ENCODE peak calls at places on chromosomes 2 and 18, in eight cellular contexts. One of them, this sample, is unnamed.

GRCh38 chr2:118089015-118089800 is 937 bp downstream of the INSIG2 start:
- DNase-seq in GM12865: peak
- DNase-seq in adrenal gland: peak
- DNase-seq in OCI-LY7: peak
- DNase-seq in WERI-Rb-1: no peak
- DNase-seq in fibroblast of the aortic adventitia: peak
- DNase-seq in dorsolateral prefrontal cortex: no peak
- DNase-seq in CD8-positive, alpha-beta T cell: no peak
- DNase-seq in this sample: peak

GRCh38 chr2:111186933-111187332 is 66.2 kb downstream of the BCL2L11 start:
- DNase-seq in GM12865: no peak
- DNase-seq in adrenal gland: no peak
- DNase-seq in OCI-LY7: no peak
- DNase-seq in WERI-Rb-1: no peak
- DNase-seq in fibroblast of the aortic adventitia: no peak
- DNase-seq in dorsolateral prefrontal cortex: no peak
- DNase-seq in CD8-positive, alpha-beta T cell: no peak
- DNase-seq in this sample: no peak

GRCh38 chr2:60553992-60554648 is 666 bp upstream of the BCL11A start:
- DNase-seq in GM12865: peak
- DNase-seq in adrenal gland: peak
- DNase-seq in OCI-LY7: peak
- DNase-seq in WERI-Rb-1: peak
- DNase-seq in fibroblast of the aortic adventitia: no peak
- DNase-seq in dorsolateral prefrontal cortex: no peak
- DNase-seq in CD8-positive, alpha-beta T cell: no peak
- DNase-seq in this sample: peak

GRCh38 chr2:118202707-118203303 is 114.5 kb downstream of the INSIG2 start:
- DNase-seq in GM12865: peak
- DNase-seq in adrenal gland: peak
- DNase-seq in OCI-LY7: peak
- DNase-seq in WERI-Rb-1: peak
- DNase-seq in fibroblast of the aortic adventitia: peak
- DNase-seq in dorsolateral prefrontal cortex: no peak
- DNase-seq in CD8-positive, alpha-beta T cell: peak
- DNase-seq in this sample: no peak

GRCh38 chr2:86382108-86382507 is 44.7 kb upstream of the REEP1 start:
- DNase-seq in GM12865: no peak
- DNase-seq in adrenal gland: no peak
- DNase-seq in OCI-LY7: no peak
- DNase-seq in WERI-Rb-1: no peak
- DNase-seq in fibroblast of the aortic adventitia: no peak
- DNase-seq in dorsolateral prefrontal cortex: no peak
- DNase-seq in CD8-positive, alpha-beta T cell: no peak
- DNase-seq in this sample: no peak

GRCh38 chr2:15757820-15758586 is 166.3 kb downstream of the DDX1 start:
- DNase-seq in GM12865: no peak
- DNase-seq in adrenal gland: no peak
- DNase-seq in OCI-LY7: no peak
- DNase-seq in WERI-Rb-1: no peak
- DNase-seq in fibroblast of the aortic adventitia: no peak
- DNase-seq in dorsolateral prefrontal cortex: no peak
- DNase-seq in CD8-positive, alpha-beta T cell: no peak
- DNase-seq in this sample: no peak

GRCh38 chr2:180519276-180519675 is 461.1 kb upstream of the UBE2E3 start:
- DNase-seq in GM12865: no peak
- DNase-seq in adrenal gland: no peak
- DNase-seq in OCI-LY7: no peak
- DNase-seq in WERI-Rb-1: no peak
- DNase-seq in fibroblast of the aortic adventitia: peak
- DNase-seq in dorsolateral prefrontal cortex: no peak
- DNase-seq in CD8-positive, alpha-beta T cell: no peak
- DNase-seq in this sample: no peak

GRCh38 chr2:207202645-207203044 is 36.9 kb upstream of the KLF7 start:
- DNase-seq in GM12865: no peak
- DNase-seq in adrenal gland: no peak
- DNase-seq in OCI-LY7: no peak
- DNase-seq in WERI-Rb-1: no peak
- DNase-seq in fibroblast of the aortic adventitia: peak
- DNase-seq in dorsolateral prefrontal cortex: no peak
- DNase-seq in CD8-positive, alpha-beta T cell: no peak
- DNase-seq in this sample: no peak

GRCh38 chr2:84443477-84443876 is 15.6 kb downstream of the SUCLG1 start:
- DNase-seq in GM12865: no peak
- DNase-seq in adrenal gland: no peak
- DNase-seq in OCI-LY7: no peak
- DNase-seq in WERI-Rb-1: no peak
- DNase-seq in fibroblast of the aortic adventitia: no peak
- DNase-seq in dorsolateral prefrontal cortex: no peak
- DNase-seq in CD8-positive, alpha-beta T cell: no peak
- DNase-seq in this sample: no peak

GRCh38 chr18:27608742-27609141 is 423.6 kb upstream of the CHST9 start:
- DNase-seq in GM12865: peak
- DNase-seq in adrenal gland: no peak
- DNase-seq in OCI-LY7: peak
- DNase-seq in WERI-Rb-1: no peak
- DNase-seq in fibroblast of the aortic adventitia: no peak
- DNase-seq in dorsolateral prefrontal cortex: no peak
- DNase-seq in CD8-positive, alpha-beta T cell: no peak
- DNase-seq in this sample: no peak

GRCh38 chr2:25797607-25798488 is 80.4 kb downstream of the ASXL2 start:
- DNase-seq in GM12865: no peak
- DNase-seq in adrenal gland: no peak
- DNase-seq in OCI-LY7: no peak
- DNase-seq in WERI-Rb-1: no peak
- DNase-seq in fibroblast of the aortic adventitia: no peak
- DNase-seq in dorsolateral prefrontal cortex: no peak
- DNase-seq in CD8-positive, alpha-beta T cell: no peak
- DNase-seq in this sample: no peak

GRCh38 chr2:28452534-28453081 is 43.3 kb upstream of the PLB1 start:
- DNase-seq in GM12865: peak
- DNase-seq in adrenal gland: peak
- DNase-seq in OCI-LY7: peak
- DNase-seq in WERI-Rb-1: peak
- DNase-seq in fibroblast of the aortic adventitia: peak
- DNase-seq in dorsolateral prefrontal cortex: peak
- DNase-seq in CD8-positive, alpha-beta T cell: peak
- DNase-seq in this sample: peak

GRCh38 chr2:24334245-24334633 is 26.1 kb downstream of the ITSN2 start:
- DNase-seq in GM12865: no peak
- DNase-seq in adrenal gland: peak
- DNase-seq in OCI-LY7: no peak
- DNase-seq in WERI-Rb-1: no peak
- DNase-seq in fibroblast of the aortic adventitia: peak
- DNase-seq in dorsolateral prefrontal cortex: no peak
- DNase-seq in CD8-positive, alpha-beta T cell: no peak
- DNase-seq in this sample: no peak

GRCh38 chr2:24339856-24340262 is 20.5 kb downstream of the ITSN2 start:
- DNase-seq in GM12865: no peak
- DNase-seq in adrenal gland: no peak
- DNase-seq in OCI-LY7: no peak
- DNase-seq in WERI-Rb-1: no peak
- DNase-seq in fibroblast of the aortic adventitia: no peak
- DNase-seq in dorsolateral prefrontal cortex: no peak
- DNase-seq in CD8-positive, alpha-beta T cell: no peak
- DNase-seq in this sample: no peak

GRCh38 chr2:24342110-24342910 is 18.0 kb downstream of the ITSN2 start:
- DNase-seq in GM12865: peak
- DNase-seq in adrenal gland: no peak
- DNase-seq in OCI-LY7: peak
- DNase-seq in WERI-Rb-1: no peak
- DNase-seq in fibroblast of the aortic adventitia: no peak
- DNase-seq in dorsolateral prefrontal cortex: no peak
- DNase-seq in CD8-positive, alpha-beta T cell: no peak
- DNase-seq in this sample: no peak

GRCh38 chr2:24333019-24333540 is 27.3 kb downstream of the ITSN2 start:
- DNase-seq in GM12865: no peak
- DNase-seq in adrenal gland: no peak
- DNase-seq in OCI-LY7: no peak
- DNase-seq in WERI-Rb-1: no peak
- DNase-seq in fibroblast of the aortic adventitia: no peak
- DNase-seq in dorsolateral prefrontal cortex: no peak
- DNase-seq in CD8-positive, alpha-beta T cell: no peak
- DNase-seq in this sample: no peak

DNA sequence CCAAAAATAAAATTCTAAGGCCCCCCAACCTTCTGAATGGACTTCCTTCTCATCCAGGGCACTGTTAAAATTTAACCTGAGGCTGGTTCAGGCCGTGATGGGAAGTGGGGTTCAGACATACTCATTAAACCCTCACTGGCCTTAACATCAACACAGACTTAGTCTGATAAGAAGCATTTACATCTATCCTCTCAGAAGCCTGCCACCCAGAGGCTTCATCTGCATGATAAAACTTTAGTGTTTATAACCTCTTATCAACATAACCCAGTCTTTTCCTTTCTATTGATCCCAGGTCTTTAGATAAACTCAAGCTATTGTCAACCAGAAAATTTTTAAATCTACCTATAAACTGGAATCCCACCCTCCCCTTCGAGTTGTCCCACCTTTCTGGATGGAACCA is 22.4 kb downstream of the ITSN2 start:
- DNase-seq in GM12865: no peak
- DNase-seq in adrenal gland: no peak
- DNase-seq in OCI-LY7: no peak
- DNase-seq in WERI-Rb-1: no peak
- DNase-seq in fibroblast of the aortic adventitia: no peak
- DNase-seq in dorsolateral prefrontal cortex: no peak
- DNase-seq in CD8-positive, alpha-beta T cell: no peak
- DNase-seq in this sample: no peak
- TF ChIP-seq CTCF in GM12865: peak
- TF ChIP-seq CTCF in adrenal gland: no peak
- TF ChIP-seq CTCF in OCI-LY7: peak
- TF ChIP-seq CTCF in WERI-Rb-1: no peak
- TF ChIP-seq CTCF in fibroblast of the aortic adventitia: no peak
- TF ChIP-seq CTCF in dorsolateral prefrontal cortex: no peak
- TF ChIP-seq CTCF in CD8-positive, alpha-beta T cell: no peak
- TF ChIP-seq CTCF in this sample: no peak

DNA sequence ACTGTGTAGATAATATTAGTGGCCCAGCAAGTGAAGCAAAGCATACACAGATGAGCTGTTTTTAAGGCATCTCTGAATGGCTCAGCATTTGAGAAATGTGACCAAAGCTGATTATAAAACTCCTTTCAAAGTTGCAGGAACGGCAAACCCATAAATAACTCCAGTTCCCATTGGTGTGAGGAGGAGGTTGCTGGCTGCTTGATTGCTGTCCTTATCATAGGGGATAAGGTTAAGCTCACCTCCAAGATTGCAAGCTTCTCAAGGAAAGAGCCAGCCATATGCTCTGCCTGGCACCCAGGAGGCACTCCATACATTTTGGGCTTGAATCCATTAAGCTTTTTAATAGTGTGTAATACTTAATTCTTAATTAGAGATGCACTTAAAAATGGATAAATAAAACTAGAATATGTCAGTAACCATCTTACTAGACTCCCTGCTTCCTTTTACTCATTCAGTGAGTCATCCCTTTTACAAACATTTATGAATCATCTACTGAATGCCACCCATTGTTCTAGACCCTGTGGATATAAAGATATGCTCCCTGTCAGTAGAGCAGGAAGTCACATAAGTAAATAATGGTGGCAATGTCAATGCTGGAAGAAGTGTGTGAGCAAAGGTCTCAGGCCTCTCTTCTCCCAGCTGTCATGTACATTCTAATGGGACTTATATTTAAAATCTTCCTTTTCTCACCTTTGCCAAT is 99.3 kb downstream of the SPATS2L start:
- DNase-seq in GM12865: peak
- DNase-seq in adrenal gland: no peak
- DNase-seq in OCI-LY7: no peak
- DNase-seq in WERI-Rb-1: peak
- DNase-seq in fibroblast of the aortic adventitia: peak
- DNase-seq in dorsolateral prefrontal cortex: no peak
- DNase-seq in CD8-positive, alpha-beta T cell: no peak
- DNase-seq in this sample: no peak
- H3K4me3 ChIP-seq in GM12865: no peak
- H3K4me3 ChIP-seq in adrenal gland: no peak
- H3K4me3 ChIP-seq in OCI-LY7: no peak
- H3K4me3 ChIP-seq in WERI-Rb-1: no peak
- H3K4me3 ChIP-seq in fibroblast of the aortic adventitia: peak
- H3K4me3 ChIP-seq in dorsolateral prefrontal cortex: no peak
- H3K4me3 ChIP-seq in CD8-positive, alpha-beta T cell: no peak
- H3K4me3 ChIP-seq in this sample: no peak

GRCh38 chr2:39693275-39693674 is 27.6 kb downstream of the TMEM178A start:
- DNase-seq in GM12865: no peak
- DNase-seq in adrenal gland: no peak
- DNase-seq in OCI-LY7: no peak
- DNase-seq in WERI-Rb-1: no peak
- DNase-seq in fibroblast of the aortic adventitia: no peak
- DNase-seq in dorsolateral prefrontal cortex: no peak
- DNase-seq in CD8-positive, alpha-beta T cell: no peak
- DNase-seq in this sample: no peak

GRCh38 chr2:39697480-39697879 is 31.8 kb downstream of the TMEM178A start:
- DNase-seq in GM12865: no peak
- DNase-seq in adrenal gland: no peak
- DNase-seq in OCI-LY7: no peak
- DNase-seq in WERI-Rb-1: no peak
- DNase-seq in fibroblast of the aortic adventitia: no peak
- DNase-seq in dorsolateral prefrontal cortex: no peak
- DNase-seq in CD8-positive, alpha-beta T cell: no peak
- DNase-seq in this sample: no peak

GRCh38 chr2:39696072-39696471 is 30.4 kb downstream of the TMEM178A start:
- DNase-seq in GM12865: no peak
- DNase-seq in adrenal gland: no peak
- DNase-seq in OCI-LY7: no peak
- DNase-seq in WERI-Rb-1: no peak
- DNase-seq in fibroblast of the aortic adventitia: peak
- DNase-seq in dorsolateral prefrontal cortex: no peak
- DNase-seq in CD8-positive, alpha-beta T cell: no peak
- DNase-seq in this sample: no peak

GRCh38 chr2:39701137-39701536 is 35.4 kb downstream of the TMEM178A start:
- DNase-seq in GM12865: no peak
- DNase-seq in adrenal gland: no peak
- DNase-seq in OCI-LY7: no peak
- DNase-seq in WERI-Rb-1: no peak
- DNase-seq in fibroblast of the aortic adventitia: no peak
- DNase-seq in dorsolateral prefrontal cortex: no peak
- DNase-seq in CD8-positive, alpha-beta T cell: no peak
- DNase-seq in this sample: no peak

GRCh38 chr2:39696838-39697237 is 31.1 kb downstream of the TMEM178A start:
- DNase-seq in GM12865: no peak
- DNase-seq in adrenal gland: no peak
- DNase-seq in OCI-LY7: peak
- DNase-seq in WERI-Rb-1: no peak
- DNase-seq in fibroblast of the aortic adventitia: peak
- DNase-seq in dorsolateral prefrontal cortex: no peak
- DNase-seq in CD8-positive, alpha-beta T cell: no peak
- DNase-seq in this sample: no peak
- TF ChIP-seq CTCF in GM12865: no peak
- TF ChIP-seq CTCF in adrenal gland: peak
- TF ChIP-seq CTCF in OCI-LY7: peak
- TF ChIP-seq CTCF in WERI-Rb-1: no peak
- TF ChIP-seq CTCF in fibroblast of the aortic adventitia: peak
- TF ChIP-seq CTCF in dorsolateral prefrontal cortex: peak
- TF ChIP-seq CTCF in CD8-positive, alpha-beta T cell: no peak
- TF ChIP-seq CTCF in this sample: peak

DNA sequence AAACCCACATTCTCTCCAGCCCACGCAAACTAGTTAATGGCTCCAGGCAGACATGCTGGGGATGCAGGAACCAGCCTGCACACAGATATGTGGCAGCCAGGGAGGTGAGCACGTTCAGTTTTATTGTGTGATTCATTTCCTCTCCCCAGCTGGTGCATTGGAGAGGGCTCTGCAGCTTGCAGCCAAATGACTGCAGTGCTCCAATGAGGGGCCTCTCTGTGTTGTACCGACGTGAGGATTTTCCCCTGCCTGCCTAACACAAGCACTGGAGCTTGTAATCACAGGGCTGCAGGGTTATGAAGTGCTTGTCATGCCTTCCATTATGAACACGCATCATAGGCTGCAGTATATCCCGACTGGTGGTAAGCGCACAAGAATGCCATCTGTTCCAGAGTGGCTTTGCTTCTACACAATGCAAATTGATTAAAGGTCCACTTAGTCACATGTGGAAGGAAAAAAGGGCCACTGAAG is 92.3 kb upstream of the THUMPD2 start:
- DNase-seq in GM12865: no peak
- DNase-seq in adrenal gland: no peak
- DNase-seq in OCI-LY7: no peak
- DNase-seq in WERI-Rb-1: peak
- DNase-seq in fibroblast of the aortic adventitia: peak
- DNase-seq in dorsolateral prefrontal cortex: peak
- DNase-seq in CD8-positive, alpha-beta T cell: no peak
- DNase-seq in this sample: no peak
- H3K4me3 ChIP-seq in GM12865: no peak
- H3K4me3 ChIP-seq in adrenal gland: no peak
- H3K4me3 ChIP-seq in OCI-LY7: no peak
- H3K4me3 ChIP-seq in WERI-Rb-1: no peak
- H3K4me3 ChIP-seq in fibroblast of the aortic adventitia: no peak
- H3K4me3 ChIP-seq in dorsolateral prefrontal cortex: no peak
- H3K4me3 ChIP-seq in CD8-positive, alpha-beta T cell: no peak
- H3K4me3 ChIP-seq in this sample: no peak

This sample was measured in kidney.